ENCODE peak calls at places on chromosomes 13 and 19, in four cellular contexts. W is fibroblast of villous mesenchyme, Y is epithelial cell of esophagus, G is HFF-Myc. E is an unnamed sample.
A peak's percentile ranks its signal among the peaks of the same experiment; 100 is the strongest.

GRCh38 chr13:32415019-32415418 is 12.9 kb downstream of the N4BP2L1 start:
- DNase-seq in W (no peak), Y (peak; percentile 30), G (no peak), E (peak; percentile 47)

GRCh38 chr13:45713106-45713690 is 11.1 kb downstream of the CBY2 start:
- DNase-seq in W (no peak), Y (no peak), G (no peak), E (no peak)

GRCh38 chr13:75986818-75987217 is 350.7 kb downstream of the LMO7 start:
- DNase-seq in W (no peak), Y (no peak), G (no peak), E (no peak)

GRCh38 chr19:30667746-30668145 is 295.6 kb downstream of the ZNF536 start:
- DNase-seq in W (no peak), Y (no peak), G (no peak), E (no peak)

GRCh38 chr19:10450853-10451609 is 30.7 kb downstream of the PDE4A start:
- DNase-seq in W (no peak), Y (no peak), G (no peak), E (no peak)

GRCh38 chr13:112065867-112066623 is 904 bp upstream of the SOX1 start:
- DNase-seq in W (no peak), Y (no peak), G (no peak), E (no peak)

GRCh38 chr19:17943284-17944221 is 10.7 kb downstream of the CCDC124 start:
- DNase-seq in W (no peak), Y (peak; percentile 67), G (no peak), E (no peak)

GRCh38 chr13:37453246-37453645 is 145.3 kb downstream of the POSTN start:
- DNase-seq in W (peak; percentile 13), Y (peak; percentile 37), G (no peak), E (peak; percentile 59)

GRCh38 chr13:44393391-44393790 is 19.8 kb downstream of the SERP2 start:
- DNase-seq in W (no peak), Y (no peak), G (no peak), E (peak; percentile 52)

GRCh38 chr13:113655358-113656014 is 2.5 kb downstream of the ATP4B start:
- DNase-seq in W (no peak), Y (no peak), G (no peak), E (no peak)

GRCh38 chr13:113658836-113659235 is 838 bp upstream of the ATP4B start:
- DNase-seq in W (no peak), Y (no peak), G (no peak), E (no peak)

GRCh38 chr13:113656015-113656588 is 1.9 kb downstream of the ATP4B start:
- DNase-seq in W (no peak), Y (no peak), G (no peak), E (no peak)

GRCh38 chr13:113657851-113658741 is at the start of gene ATP4B:
- DNase-seq in W (no peak), Y (no peak), G (no peak), E (no peak)

GRCh38 chr13:113656831-113657671 is 947 bp downstream of the ATP4B start:
- DNase-seq in W (no peak), Y (no peak), G (no peak), E (no peak)
- H3K4me3 ChIP-seq in W (no peak overlapping the region), Y (no peak overlapping the region), G (no peak overlapping the region), E (no peak overlapping the region)

GRCh38 chr13:73286177-73286576 is 227.4 kb downstream of the KLF5 start:
- DNase-seq in W (no peak), Y (no peak), G (no peak), E (no peak)
- TF ChIP-seq CTCF in W (no peak), Y (peak; percentile 19), G (peak; percentile 30), E (no peak)

DNA sequence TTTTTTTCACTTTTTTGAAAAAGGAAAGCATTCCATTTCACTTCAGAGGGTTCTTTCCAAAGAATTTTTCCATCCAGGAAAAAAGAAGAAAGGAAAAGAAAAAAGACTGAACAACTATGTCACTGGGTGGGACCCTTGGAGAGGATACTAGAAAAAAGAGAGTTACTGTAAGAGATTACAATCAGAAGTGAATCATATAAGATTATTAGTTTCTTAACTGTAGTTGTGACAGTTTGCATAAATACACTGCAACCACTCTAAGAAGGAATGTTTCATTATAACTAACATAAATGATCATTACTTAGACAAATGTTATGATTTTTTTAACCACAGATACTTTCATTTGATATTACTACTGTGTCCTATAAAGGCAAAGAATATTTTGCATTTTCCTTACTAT is 87.7 kb downstream of the KLF12 start:
- DNase-seq in W (no peak), Y (no peak), G (no peak), E (no peak)
- H3K4me3 ChIP-seq in W (no peak overlapping the region), Y (no peak overlapping the region), G (no peak overlapping the region), E (no peak overlapping the region)

GRCh38 chr13:80361883-80362327 is 21.0 kb upstream of the SPRY2 start:
- DNase-seq in W (no peak), Y (peak; percentile 54), G (no peak), E (no peak)
- TF ChIP-seq CTCF in W (no peak), Y (no peak), G (no peak), E (no peak)

GRCh38 chr13:59906413-59907027 is 257.2 kb downstream of the DIAPH3 start:
- DNase-seq in W (peak; percentile 52), Y (peak; percentile 40), G (peak; percentile 19), E (peak; percentile 76)
- H3K4me3 ChIP-seq in W (no peak overlapping the region), Y (no peak overlapping the region), G (no peak overlapping the region), E (no peak overlapping the region)

GRCh38 chr13:25178070-25178469 is 6.0 kb upstream of the AMER2 start:
- DNase-seq in W (no peak), Y (no peak), G (no peak), E (no peak)
- TF ChIP-seq CTCF in W (no peak), Y (no peak), G (no peak), E (no peak)

GRCh38 chr13:40589285-40590109 is 76.9 kb downstream of the FOXO1 start:
- DNase-seq in W (peak; percentile 54), Y (peak; percentile 92), G (peak; percentile 27), E (peak; percentile 70)
- H3K4me3 ChIP-seq in W (no peak overlapping the region), Y (no peak overlapping the region), G (no peak overlapping the region), E (no peak overlapping the region)

GRCh38 chr13:24148414-24149305 is 11.9 kb upstream of the SPATA13 start:
- DNase-seq in W (peak; percentile 94), Y (peak; percentile 97), G (peak; percentile 95), E (peak; percentile 94)
- TF ChIP-seq CTCF in W (no peak), Y (no peak), G (no peak), E (no peak)

DNA sequence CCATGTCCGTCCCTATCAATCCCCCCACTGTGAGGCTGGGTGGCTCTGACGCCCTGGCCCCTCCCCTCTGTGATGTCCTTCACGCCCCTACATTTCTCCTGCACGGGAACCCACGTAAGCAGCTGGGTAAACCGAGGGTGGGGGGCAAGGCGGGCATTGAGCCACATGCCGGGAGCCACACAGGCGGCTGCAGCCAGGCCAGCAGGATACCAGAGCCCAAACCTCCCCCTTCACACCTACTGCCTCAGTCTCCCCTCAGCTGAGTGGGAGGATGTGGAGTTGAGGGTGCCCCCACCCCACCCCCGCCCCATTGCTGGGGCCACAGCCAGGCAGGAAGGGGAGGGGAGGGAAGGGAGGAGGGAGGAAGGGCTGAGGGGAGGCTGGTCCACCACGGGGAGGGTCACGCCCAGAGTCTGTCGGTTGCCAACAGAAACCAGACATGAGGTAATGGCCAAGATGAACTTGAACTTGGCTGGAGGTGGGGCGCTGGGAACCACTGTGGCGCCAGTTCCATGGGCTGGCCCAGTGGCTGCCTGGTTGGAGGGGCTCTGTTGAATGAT is 20.9 kb downstream of the SMIM24 start:
- DNase-seq in W (peak; percentile 96), Y (no peak), G (peak; percentile 31), E (peak; percentile 97)
- H3K4me3 ChIP-seq in W (no peak overlapping the region), Y (no peak overlapping the region), G (no peak overlapping the region), E (no peak overlapping the region)